ENCODE peak calls at places on chromosomes 7 and 10, in four cellular contexts. I, U, P and A are unnamed samples.

GRCh38 chr10:109932391-109932790 is 9.1 kb upstream of the XPNPEP1 start:
- DNase-seq in U (no peak), I (no peak), P (peak; percentile 55), A (no peak)

GRCh38 chr7:76191783-76192240 is 9.9 kb upstream of the SRRM3 start:
- DNase-seq in U (peak; percentile 22), P (peak; percentile 49), I (no peak), A (peak; percentile 67)

GRCh38 chr10:116444527-116445142 is 17.0 kb downstream of the PNLIPRP3 start:
- DNase-seq in P (peak; percentile 31), I (peak; percentile 3), U (peak; percentile 1), A (peak; percentile 70)

GRCh38 chr7:38548605-38549004 is 82.6 kb downstream of the AMPH start:
- DNase-seq in I (no peak), P (no peak), U (no peak), A (no peak)

GRCh38 chr7:139851770-139852481 is 22.9 kb downstream of the TBXAS1 start:
- DNase-seq in P (no peak), U (no peak), I (no peak), A (no peak)

GRCh38 chr10:79328737-79329504 is 18.3 kb upstream of the PPIF start:
- DNase-seq in U (peak; percentile 68), P (peak; percentile 70), I (no peak), A (no peak)

GRCh38 chr10:51960494-51960895 is 261.1 kb upstream of the CSTF2T start:
- DNase-seq in P (peak; percentile 76), I (no peak), U (no peak), A (peak; percentile 67)

GRCh38 chr10:7075110-7075509 is 335.7 kb downstream of the SFMBT2 start:
- DNase-seq in I (no peak), P (no peak), U (no peak), A (no peak)

GRCh38 chr10:91140995-91141549 is 79.4 kb upstream of the PCGF5 start:
- DNase-seq in I (no peak), U (no peak), P (no peak), A (no peak)

GRCh38 chr7:41027428-41028115 is 675.3 kb downstream of the INHBA start:
- DNase-seq in U (peak; percentile 53), I (no peak), P (peak; percentile 98), A (no peak)

GRCh38 chr7:113907617-113908016 is 11.2 kb downstream of the PPP1R3A start:
- DNase-seq in U (no peak), I (no peak), P (no peak), A (no peak)
- H2AFZ ChIP-seq in U (no peak overlapping the region), I (no peak overlapping the region), P (no peak overlapping the region), A (no peak overlapping the region)

DNA sequence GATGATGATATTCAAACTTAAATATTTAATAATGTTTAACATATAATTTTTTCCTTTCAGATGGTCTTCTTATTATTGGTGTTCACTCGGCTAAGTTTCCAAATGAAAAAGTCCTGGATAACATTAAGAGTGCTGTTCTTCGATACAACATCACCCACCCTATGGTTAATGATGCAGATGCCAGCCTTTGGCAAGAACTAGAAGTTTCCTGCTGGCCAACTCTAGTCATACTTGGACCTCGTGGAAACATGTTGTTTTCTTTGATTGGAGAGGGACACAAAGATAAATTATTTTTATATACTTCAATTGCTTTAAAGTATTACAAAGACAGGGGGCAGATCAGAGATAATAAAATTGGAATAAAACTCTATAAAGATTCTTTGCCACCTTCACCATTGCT is 22.0 kb downstream of the NHLRC2 start:
- DNase-seq in I (no peak), U (no peak), P (no peak), A (no peak)
- H2AFZ ChIP-seq in I (no peak overlapping the region), U (no peak overlapping the region), P (no peak overlapping the region), A (no peak overlapping the region)

DNA sequence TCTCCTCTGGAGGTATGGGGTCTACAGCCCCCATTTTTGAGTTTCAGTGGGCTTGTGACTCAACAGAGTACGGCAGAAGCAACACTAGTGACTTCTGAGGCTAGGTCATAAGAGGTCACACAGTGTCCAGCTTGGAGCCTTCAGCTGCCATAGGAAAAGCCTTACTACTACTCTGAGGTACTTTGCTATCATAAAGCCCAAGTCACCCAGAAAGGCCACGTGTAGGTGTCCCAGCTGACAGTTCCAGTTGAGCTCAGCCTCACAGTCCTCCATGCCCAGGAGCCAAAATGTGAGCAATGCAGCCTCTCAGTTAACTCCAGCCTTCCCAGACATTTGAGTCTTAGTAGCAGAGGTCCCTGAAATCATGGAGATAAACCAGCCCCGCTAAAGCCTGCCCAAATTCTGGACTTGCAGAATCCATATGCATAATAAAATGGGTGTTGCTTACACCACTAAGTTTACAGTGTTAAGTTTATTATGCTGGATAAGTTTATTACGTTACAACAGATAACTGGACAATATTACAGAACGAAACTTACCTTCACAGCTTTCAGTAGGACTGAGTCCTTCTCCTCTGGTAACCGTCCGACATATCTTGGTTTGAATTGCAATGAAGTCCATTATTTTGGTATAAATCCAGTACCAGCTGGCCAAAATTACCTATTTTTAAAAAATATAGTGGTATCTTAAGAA is 181.1 kb downstream of the AVL9 start:
- DNase-seq in P (no peak), I (no peak), U (no peak), A (no peak)
- H2AFZ ChIP-seq in P (no peak overlapping the region), I (no peak overlapping the region), U (no peak overlapping the region), A (no peak overlapping the region)

GRCh38 chr7:1455241-1455939 is 3.9 kb downstream of the MICALL2 start:
- DNase-seq in P (no peak), U (peak; percentile 100), I (no peak), A (no peak)
- H2AFZ ChIP-seq in P (peak overlapping the region; percentile 13), U (no peak overlapping the region), I (no peak overlapping the region), A (no peak overlapping the region)

DNA sequence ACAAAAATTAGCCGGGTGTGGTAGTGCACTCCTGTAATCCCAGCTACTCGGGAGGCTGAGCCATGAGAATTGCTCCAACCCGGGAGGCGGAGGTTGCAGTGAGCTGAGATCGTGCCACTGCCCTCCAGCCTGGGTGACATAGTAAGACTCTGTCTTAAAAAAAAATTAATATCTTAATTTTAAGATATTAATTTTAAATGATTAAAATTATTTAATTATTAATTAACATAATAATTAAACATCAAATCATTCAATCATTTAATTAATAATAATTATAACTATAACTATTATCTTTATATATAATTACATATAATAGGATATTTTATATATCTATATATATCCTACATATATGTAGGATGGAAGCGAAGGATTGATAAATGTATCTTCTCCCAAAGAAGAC is 1.8 kb upstream of the HK1 start:
- DNase-seq in I (no peak), U (no peak), P (no peak), A (no peak)
- H2AFZ ChIP-seq in I (no peak overlapping the region), U (no peak overlapping the region), P (no peak overlapping the region), A (no peak overlapping the region)

GRCh38 chr10:14653271-14654161 is 121.2 kb downstream of the FAM107B start:
- DNase-seq in U (peak; percentile 80), P (peak; percentile 74), I (no peak), A (peak; percentile 82)
- H2AFZ ChIP-seq in U (peak overlapping the region; percentile 63), P (no peak overlapping the region), I (no peak overlapping the region), A (no peak overlapping the region)